ENCODE peak calls at places on chromosome 12, in ten cellular contexts. P, E, A, D, F, O, G, C, M and Z are unnamed samples. For H3K4me1 and H3K27me3, the result is how much of the 10 kb centered on the place peaks cover.

GRCh38 chr12:107126688-107127481 is 33.5 kb upstream of the CRY1 start:
- DNase-seq in P (no peak), O (no peak), C (no peak), D (no peak), E (no peak), G (no peak), M (no peak), A (no peak), F (peak), Z (no peak)

GRCh38 chr12:58349161-58349560 is 407.8 kb downstream of the ATP23 start:
- DNase-seq in M (no peak), O (no peak), E (no peak), F (no peak), P (no peak), D (no peak), A (no peak), G (no peak), C (no peak), Z (no peak)

GRCh38 chr12:5796171-5797091 is 148.6 kb downstream of the ANO2 start:
- DNase-seq in E (no peak), O (peak), M (peak), A (no peak), G (peak), P (no peak), D (peak), F (peak), C (peak), Z (peak)

GRCh38 chr12:121697093-121697698 is 15.4 kb upstream of the TMEM120B start:
- DNase-seq in M (no peak), E (no peak), P (no peak), F (peak), A (no peak), G (peak), D (peak), C (peak), O (peak), Z (no peak)

GRCh38 chr12:6226002-6226700 is 26.0 kb downstream of the CD9 start:
- DNase-seq in D (no peak), F (no peak), O (no peak), P (peak), G (no peak), M (no peak), C (no peak), A (peak), E (no peak), Z (no peak)

GRCh38 chr12:11761869-11762567 is 112.5 kb downstream of the ETV6 start:
- DNase-seq in E (no peak), A (no peak), P (no peak), O (no peak), G (no peak), M (peak), F (no peak), D (no peak), C (no peak), Z (no peak)

GRCh38 chr12:10943167-10943566 is 4.1 kb upstream of the TAS2R14 start:
- DNase-seq in M (no peak), P (no peak), D (no peak), G (no peak), E (no peak), C (no peak), A (no peak), O (no peak), F (no peak), Z (no peak)

GRCh38 chr12:96141216-96141944 is 52.8 kb upstream of the ELK3 start:
- DNase-seq in G (no peak), A (no peak), O (no peak), D (no peak), F (no peak), E (no peak), C (no peak), M (no peak), P (no peak), Z (no peak)

GRCh38 chr12:120413901-120414695 is 23.8 kb upstream of the COX6A1 start:
- DNase-seq in M (peak), O (peak), E (no peak), D (peak), C (no peak), F (no peak), P (no peak), G (no peak), A (no peak), Z (no peak)

GRCh38 chr12:85814116-85814515 is 22.1 kb downstream of the RASSF9 start:
- DNase-seq in C (no peak), P (no peak), O (no peak), F (no peak), A (no peak), E (no peak), G (no peak), D (no peak), M (no peak), Z (no peak)

GRCh38 chr12:104347374-104348075 is 44.0 kb downstream of the EID3 start:
- DNase-seq in C (no peak), A (no peak), E (no peak), M (no peak), F (no peak), G (no peak), P (no peak), O (peak), D (no peak), Z (no peak)

GRCh38 chr12:104695453-104696148 is 238.9 kb downstream of the CHST11 start:
- DNase-seq in O (peak), E (no peak), G (peak), D (no peak), F (no peak), C (no peak), M (peak), A (no peak), P (no peak), Z (no peak)

GRCh38 chr12:12705833-12706520 is 10.0 kb upstream of the GPR19 start:
- DNase-seq in C (no peak), O (no peak), F (no peak), D (no peak), G (peak), A (no peak), P (no peak), M (peak), E (no peak), Z (no peak)

GRCh38 chr12:130661059-130661458 is 55.0 kb downstream of the RIMBP2 start:
- DNase-seq in A (no peak), F (no peak), M (no peak), E (no peak), G (no peak), C (no peak), D (no peak), P (no peak), O (no peak), Z (no peak)

GRCh38 chr12:107349008-107349747 is 255.8 kb upstream of the CRY1 start:
- DNase-seq in A (no peak), M (peak), O (peak), G (no peak), D (no peak), F (peak), C (no peak), E (no peak), P (no peak), Z (peak)

GRCh38 chr12:46585854-46586621 is 213.5 kb upstream of the SLC38A2 start:
- DNase-seq in M (peak), A (no peak), P (no peak), D (peak), C (no peak), G (peak), E (no peak), O (peak), F (peak), Z (no peak)

GRCh38 chr12:15404485-15404884 is 82.2 kb downstream of the PTPRO start:
- DNase-seq in D (no peak), F (no peak), M (no peak), P (no peak), E (no peak), O (no peak), C (no peak), A (no peak), G (no peak), Z (no peak)

GRCh38 chr12:1171657-1172056 is 180.6 kb downstream of the ERC1 start:
- DNase-seq in D (peak), M (no peak), G (no peak), P (no peak), O (no peak), F (peak), E (no peak), C (peak), A (no peak), Z (no peak)

GRCh38 chr12:92735131-92735721 is 32.4 kb downstream of the PLEKHG7 start:
- DNase-seq in C (no peak), D (no peak), P (no peak), G (no peak), O (no peak), A (no peak), E (peak), F (peak), M (no peak), Z (no peak)

GRCh38 chr12:58907326-58907855 is 12.9 kb downstream of the LRIG3 start:
- DNase-seq in E (no peak), G (no peak), A (no peak), P (no peak), C (no peak), F (no peak), D (no peak), O (no peak), M (no peak), Z (no peak)

GRCh38 chr12:104573-105081 is 38.1 kb downstream of the IQSEC3 start:
- DNase-seq in D (no peak), A (no peak), F (no peak), C (no peak), M (no peak), P (no peak), O (peak), G (peak), E (no peak), Z (no peak)

GRCh38 chr12:129184066-129184695 is 330.9 kb downstream of the GLT1D1 start:
- DNase-seq in O (no peak), A (no peak), M (no peak), F (no peak), G (no peak), E (no peak), C (no peak), D (no peak), P (no peak), Z (no peak)

GRCh38 chr12:1443421-1444141 is 150.8 kb downstream of the FBXL14 start:
- DNase-seq in O (peak), C (no peak), D (no peak), A (no peak), P (no peak), E (no peak), F (no peak), M (no peak), G (no peak), Z (no peak)

GRCh38 chr12:122858591-122859302 is 23.5 kb downstream of the HIP1R start:
- DNase-seq in M (no peak), C (no peak), O (peak), E (no peak), D (no peak), G (no peak), F (no peak), A (no peak), P (no peak), Z (no peak)

GRCh38 chr12:71492604-71493003 is 53.0 kb downstream of the LGR5 start:
- DNase-seq in M (no peak), E (no peak), F (no peak), O (no peak), A (no peak), G (no peak), D (no peak), P (no peak), C (no peak), Z (no peak)

GRCh38 chr12:44296624-44297197 is 460.8 kb downstream of the TMEM117 start:
- DNase-seq in G (no peak), A (no peak), E (no peak), D (no peak), F (no peak), M (peak), P (no peak), C (no peak), O (no peak), Z (no peak)

GRCh38 chr12:7512528-7512927 is 9.0 kb upstream of the CD163 start:
- DNase-seq in M (no peak), O (peak), A (no peak), F (peak), P (no peak), D (no peak), G (no peak), E (no peak), C (no peak), Z (no peak)

GRCh38 chr12:113065126-113066007 is 8.8 kb downstream of the DTX1 start:
- DNase-seq in O (peak), F (peak), G (no peak), A (no peak), P (no peak), E (no peak), M (no peak), D (peak), C (peak), Z (no peak)

GRCh38 chr12:109098142-109098652 is 800 bp downstream of the UNG start:
- DNase-seq in A (no peak), D (no peak), G (peak), O (no peak), F (no peak), E (no peak), C (peak), M (no peak), P (peak), Z (no peak)

GRCh38 chr12:47812797-47813490 is 6.8 kb downstream of the HDAC7 start:
- DNase-seq in G (peak), F (peak), C (peak), P (peak), M (peak), D (peak), E (peak), O (peak), A (peak), Z (no peak)

GRCh38 chr12:67426067-67426466 is 156.9 kb downstream of the CAND1 start:
- DNase-seq in A (no peak), P (no peak), G (no peak), E (no peak), C (no peak), D (peak), O (no peak), M (no peak), F (no peak), Z (no peak)

GRCh38 chr12:66755727-66756395 is 77.0 kb upstream of the GRIP1 start:
- DNase-seq in M (no peak), F (no peak), O (no peak), E (no peak), A (no peak), D (no peak), G (no peak), C (no peak), P (no peak), Z (no peak)

GRCh38 chr12:77339610-77340009 is 274.2 kb upstream of the E2F7 start:
- DNase-seq in M (no peak), F (no peak), G (no peak), O (no peak), A (no peak), E (no peak), D (no peak), C (no peak), P (no peak), Z (no peak)

GRCh38 chr12:90008277-90008676 is 299.6 kb upstream of the ATP2B1 start:
- DNase-seq in O (no peak), M (no peak), P (no peak), F (no peak), E (no peak), G (no peak), C (no peak), D (no peak), A (no peak), Z (no peak)

GRCh38 chr12:19039515-19039914 is 90.0 kb upstream of the PLEKHA5 start:
- DNase-seq in O (no peak), E (no peak), G (no peak), M (no peak), P (no peak), F (no peak), A (no peak), D (no peak), C (no peak), Z (no peak)

GRCh38 chr12:269216-269615 is 6.6 kb upstream of the SLC6A13 start:
- DNase-seq in O (no peak), D (no peak), P (no peak), G (no peak), F (no peak), E (no peak), A (no peak), M (no peak), C (no peak), Z (no peak)

GRCh38 chr12:27161458-27162228 is 79.3 kb upstream of the C12orf71 start:
- DNase-seq in C (no peak), O (no peak), G (no peak), A (no peak), E (no peak), M (no peak), P (no peak), D (no peak), F (no peak), Z (peak)

GRCh38 chr12:93848453-93849120 is 171.4 kb downstream of the CRADD start:
- DNase-seq in P (no peak), D (no peak), M (peak), C (peak), G (no peak), F (no peak), E (no peak), A (no peak), O (no peak), Z (no peak)

GRCh38 chr12:29581641-29582040 is 84.2 kb upstream of the OVCH1 start:
- DNase-seq in E (no peak), F (no peak), M (no peak), D (no peak), G (no peak), C (no peak), A (no peak), P (no peak), O (no peak), Z (peak)

GRCh38 chr12:29580971-29581370 is 83.5 kb upstream of the OVCH1 start:
- DNase-seq in P (no peak), F (no peak), D (no peak), A (no peak), O (no peak), M (no peak), C (no peak), G (no peak), E (no peak), Z (no peak)

GRCh38 chr12:29578731-29579130 is 81.2 kb upstream of the OVCH1 start:
- DNase-seq in F (no peak), M (no peak), E (no peak), C (no peak), P (no peak), A (no peak), D (no peak), O (no peak), G (no peak), Z (no peak)

GRCh38 chr12:29574500-29574899 is 77.0 kb upstream of the OVCH1 start:
- DNase-seq in O (no peak), P (no peak), C (no peak), E (no peak), A (no peak), D (no peak), M (no peak), F (no peak), G (no peak), Z (no peak)

GRCh38 chr12:29578070-29578469 is 80.6 kb upstream of the OVCH1 start:
- DNase-seq in D (no peak), O (no peak), P (no peak), G (no peak), F (no peak), E (no peak), M (no peak), C (no peak), A (no peak), Z (no peak)
- H3K4me1 ChIP-seq in D (under half), O (under half), P (under half), G (under half), F (under half), E (under half), M (under half), C (under half), A (under half), Z (under half)

GRCh38 chr12:54421175-54421872 is 2.3 kb upstream of the ITGA5 start:
- DNase-seq in C (no peak), O (no peak), F (no peak), G (no peak), D (no peak), A (peak), P (peak), M (peak), E (peak), Z (no peak)
- H3K27me3 ChIP-seq in C (under half), O (under half), F (under half), G (under half), D (under half), A (under half), P (under half), M (under half), E (under half), Z (under half)

DNA sequence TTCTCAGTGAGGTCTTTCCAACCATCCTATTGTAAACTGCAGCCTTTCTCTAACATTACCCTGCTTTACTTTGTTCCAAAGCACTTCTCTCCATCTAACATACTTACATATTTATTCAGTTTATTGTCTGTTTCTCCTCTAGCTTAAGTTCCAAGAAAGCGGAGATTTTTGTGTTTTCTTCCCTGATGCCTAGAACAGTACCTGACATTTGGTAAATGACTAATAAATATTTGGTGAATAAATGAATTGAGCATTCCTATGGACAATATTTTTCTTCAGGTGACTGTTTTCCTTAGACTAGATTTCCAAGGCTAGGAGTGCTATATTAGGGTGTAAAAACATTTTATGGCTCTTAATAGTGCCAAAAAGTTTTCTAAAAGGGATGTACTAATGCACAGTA is 2.4 kb downstream of the RACGAP1 start:
- DNase-seq in G (no peak), O (no peak), E (no peak), D (no peak), F (no peak), C (no peak), P (no peak), A (no peak), M (no peak), Z (no peak)
- H3K4me1 ChIP-seq in G (under half), O (under half), E (under half), D (under half), F (under half), C (under half), P (under half), A (under half), M (under half), Z (under half)

GRCh38 chr12:51829641-51830040 is 18.9 kb downstream of the FIGNL2 start:
- DNase-seq in C (no peak), E (no peak), A (no peak), G (no peak), O (no peak), D (no peak), M (no peak), P (no peak), F (no peak), Z (no peak)

GRCh38 chr12:51833446-51834227 is 14.9 kb downstream of the FIGNL2 start:
- DNase-seq in M (no peak), O (no peak), F (no peak), P (no peak), E (no peak), D (no peak), A (no peak), C (no peak), G (no peak), Z (no peak)

GRCh38 chr12:51836012-51836832 is 12.3 kb downstream of the FIGNL2 start:
- DNase-seq in O (peak), P (no peak), M (no peak), D (peak), E (no peak), G (no peak), A (no peak), F (no peak), C (no peak), Z (no peak)

GRCh38 chr12:51834411-51834810 is 14.1 kb downstream of the FIGNL2 start:
- DNase-seq in G (no peak), D (no peak), P (no peak), E (no peak), O (no peak), F (no peak), A (no peak), M (no peak), C (no peak), Z (no peak)

DNA sequence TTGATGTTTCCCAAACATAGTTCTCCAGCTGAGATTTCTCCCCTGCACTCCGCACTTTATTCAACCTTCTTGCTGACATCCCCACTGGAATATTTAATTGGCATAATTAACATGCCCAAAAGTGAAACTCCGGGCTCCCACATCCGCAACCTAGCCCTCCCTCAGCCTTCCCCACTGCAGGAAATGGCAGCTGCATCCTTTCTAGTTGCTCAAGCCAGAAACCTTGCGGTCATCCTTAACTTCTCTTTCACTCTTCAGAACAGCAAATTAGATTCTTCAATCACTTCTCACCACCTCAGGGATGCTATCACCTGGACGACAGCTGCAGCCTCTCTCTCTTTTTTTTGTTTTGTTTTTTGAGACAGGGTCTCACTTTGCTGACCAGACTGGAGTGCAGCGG is 15.8 kb downstream of the FIGNL2 start:
- DNase-seq in D (no peak), M (no peak), G (no peak), F (no peak), P (no peak), A (no peak), O (no peak), C (no peak), E (no peak), Z (no peak)
- H3K27me3 ChIP-seq in D (under half), M (under half), G (under half), F (half or more), P (under half), A (under half), O (under half), C (under half), E (under half), Z (under half)